ENCODE peak calls at places on chromosomes 3 and 15, in ten cellular contexts. One of them, this sample, is unnamed.

GRCh38 chr3:195207731-195208130 is 63.2 kb downstream of the XXYLT1 start:
- DNase-seq in body of pancreas: no peak
- DNase-seq in RWPE2: no peak
- DNase-seq in HFFc6: no peak
- DNase-seq in left lung: no peak
- DNase-seq in epithelial cell of esophagus: no peak
- DNase-seq in A549: no peak
- DNase-seq in neural crest cell: no peak
- DNase-seq in heart left ventricle: no peak
- DNase-seq in lower lobe of right lung: no peak
- DNase-seq in this sample: no peak

GRCh38 chr3:143218176-143218575 is 98.6 kb downstream of the CHST2 start:
- DNase-seq in body of pancreas: no peak
- DNase-seq in RWPE2: no peak
- DNase-seq in HFFc6: no peak
- DNase-seq in left lung: no peak
- DNase-seq in epithelial cell of esophagus: no peak
- DNase-seq in A549: no peak
- DNase-seq in neural crest cell: no peak
- DNase-seq in heart left ventricle: no peak
- DNase-seq in lower lobe of right lung: no peak
- DNase-seq in this sample: no peak

GRCh38 chr15:68877626-68878025 is 52.7 kb upstream of the SPESP1 start:
- DNase-seq in body of pancreas: no peak
- DNase-seq in RWPE2: no peak
- DNase-seq in HFFc6: no peak
- DNase-seq in left lung: no peak
- DNase-seq in epithelial cell of esophagus: no peak
- DNase-seq in A549: no peak
- DNase-seq in neural crest cell: no peak
- DNase-seq in heart left ventricle: no peak
- DNase-seq in lower lobe of right lung: no peak
- DNase-seq in this sample: no peak

GRCh38 chr15:78671626-78672211 is 30.7 kb upstream of the CHRNB4 start:
- DNase-seq in body of pancreas: no peak
- DNase-seq in RWPE2: no peak
- DNase-seq in HFFc6: no peak
- DNase-seq in left lung: no peak
- DNase-seq in epithelial cell of esophagus: no peak
- DNase-seq in A549: no peak
- DNase-seq in neural crest cell: no peak
- DNase-seq in heart left ventricle: no peak
- DNase-seq in lower lobe of right lung: no peak
- DNase-seq in this sample: no peak

GRCh38 chr15:58114812-58115211 is 23.4 kb upstream of the AQP9 start:
- DNase-seq in body of pancreas: no peak
- DNase-seq in RWPE2: no peak
- DNase-seq in HFFc6: no peak
- DNase-seq in left lung: no peak
- DNase-seq in epithelial cell of esophagus: peak; percentile 10
- DNase-seq in A549: no peak
- DNase-seq in neural crest cell: no peak
- DNase-seq in heart left ventricle: no peak
- DNase-seq in lower lobe of right lung: no peak
- DNase-seq in this sample: no peak

GRCh38 chr3:63654931-63655330 is 2.5 kb downstream of the SNTN start:
- DNase-seq in body of pancreas: no peak
- DNase-seq in RWPE2: no peak
- DNase-seq in HFFc6: no peak
- DNase-seq in left lung: no peak
- DNase-seq in epithelial cell of esophagus: no peak
- DNase-seq in A549: no peak
- DNase-seq in neural crest cell: no peak
- DNase-seq in heart left ventricle: no peak
- DNase-seq in lower lobe of right lung: no peak
- DNase-seq in this sample: no peak

GRCh38 chr3:157669403-157669802 is 166.2 kb upstream of the VEPH1 start:
- DNase-seq in body of pancreas: no peak
- DNase-seq in RWPE2: no peak
- DNase-seq in HFFc6: no peak
- DNase-seq in left lung: no peak
- DNase-seq in epithelial cell of esophagus: no peak
- DNase-seq in A549: no peak
- DNase-seq in neural crest cell: no peak
- DNase-seq in heart left ventricle: no peak
- DNase-seq in lower lobe of right lung: no peak
- DNase-seq in this sample: no peak

GRCh38 chr3:171933441-171933840 is 90.3 kb downstream of the TMEM212 start:
- DNase-seq in body of pancreas: no peak
- DNase-seq in RWPE2: no peak
- DNase-seq in HFFc6: no peak
- DNase-seq in left lung: no peak
- DNase-seq in epithelial cell of esophagus: no peak
- DNase-seq in A549: no peak
- DNase-seq in neural crest cell: no peak
- DNase-seq in heart left ventricle: no peak
- DNase-seq in lower lobe of right lung: no peak
- DNase-seq in this sample: no peak

GRCh38 chr3:16821053-16821452 is 63.7 kb upstream of the PLCL2 start:
- DNase-seq in body of pancreas: no peak
- DNase-seq in RWPE2: no peak
- DNase-seq in HFFc6: no peak
- DNase-seq in left lung: no peak
- DNase-seq in epithelial cell of esophagus: no peak
- DNase-seq in A549: no peak
- DNase-seq in neural crest cell: no peak
- DNase-seq in heart left ventricle: no peak
- DNase-seq in lower lobe of right lung: no peak
- DNase-seq in this sample: no peak

GRCh38 chr3:16818945-16819344 is 65.8 kb upstream of the PLCL2 start:
- DNase-seq in body of pancreas: no peak
- DNase-seq in RWPE2: no peak
- DNase-seq in HFFc6: no peak
- DNase-seq in left lung: no peak
- DNase-seq in epithelial cell of esophagus: no peak
- DNase-seq in A549: no peak
- DNase-seq in neural crest cell: no peak
- DNase-seq in heart left ventricle: no peak
- DNase-seq in lower lobe of right lung: no peak
- DNase-seq in this sample: no peak

GRCh38 chr3:16817201-16817600 is 67.6 kb upstream of the PLCL2 start:
- DNase-seq in body of pancreas: no peak
- DNase-seq in RWPE2: no peak
- DNase-seq in HFFc6: no peak
- DNase-seq in left lung: no peak
- DNase-seq in epithelial cell of esophagus: no peak
- DNase-seq in A549: no peak
- DNase-seq in neural crest cell: no peak
- DNase-seq in heart left ventricle: no peak
- DNase-seq in lower lobe of right lung: no peak
- DNase-seq in this sample: no peak

GRCh38 chr3:16818194-16818593 is 66.6 kb upstream of the PLCL2 start:
- DNase-seq in body of pancreas: no peak
- DNase-seq in RWPE2: no peak
- DNase-seq in HFFc6: no peak
- DNase-seq in left lung: no peak
- DNase-seq in epithelial cell of esophagus: no peak
- DNase-seq in A549: no peak
- DNase-seq in neural crest cell: no peak
- DNase-seq in heart left ventricle: no peak
- DNase-seq in lower lobe of right lung: no peak
- DNase-seq in this sample: no peak

GRCh38 chr3:16820485-16820884 is 64.3 kb upstream of the PLCL2 start:
- DNase-seq in body of pancreas: no peak
- DNase-seq in RWPE2: no peak
- DNase-seq in HFFc6: no peak
- DNase-seq in left lung: no peak
- DNase-seq in epithelial cell of esophagus: no peak
- DNase-seq in A549: no peak
- DNase-seq in neural crest cell: no peak
- DNase-seq in heart left ventricle: no peak
- DNase-seq in lower lobe of right lung: no peak
- DNase-seq in this sample: no peak
- TF ChIP-seq CTCF in body of pancreas: no peak
- TF ChIP-seq CTCF in RWPE2: no peak
- TF ChIP-seq CTCF in HFFc6: no peak
- TF ChIP-seq CTCF in left lung: no peak
- TF ChIP-seq CTCF in epithelial cell of esophagus: no peak
- TF ChIP-seq CTCF in A549: no peak
- TF ChIP-seq CTCF in neural crest cell: no peak
- TF ChIP-seq CTCF in heart left ventricle: no peak
- TF ChIP-seq CTCF in lower lobe of right lung: no peak
- TF ChIP-seq CTCF in this sample: no peak

GRCh38 chr3:98702166-98702565 is 61.0 kb upstream of the ST3GAL6 start:
- DNase-seq in body of pancreas: no peak
- DNase-seq in RWPE2: no peak
- DNase-seq in HFFc6: peak; percentile 45
- DNase-seq in left lung: no peak
- DNase-seq in epithelial cell of esophagus: peak; percentile 38
- DNase-seq in A549: no peak
- DNase-seq in neural crest cell: no peak
- DNase-seq in heart left ventricle: no peak
- DNase-seq in lower lobe of right lung: no peak
- DNase-seq in this sample: no peak

GRCh38 chr3:98701276-98701675 is 61.9 kb upstream of the ST3GAL6 start:
- DNase-seq in body of pancreas: no peak
- DNase-seq in RWPE2: no peak
- DNase-seq in HFFc6: no peak
- DNase-seq in left lung: no peak
- DNase-seq in epithelial cell of esophagus: no peak
- DNase-seq in A549: no peak
- DNase-seq in neural crest cell: no peak
- DNase-seq in heart left ventricle: no peak
- DNase-seq in lower lobe of right lung: no peak
- DNase-seq in this sample: no peak

GRCh38 chr3:98709433-98709832 is 53.7 kb upstream of the ST3GAL6 start:
- DNase-seq in body of pancreas: no peak
- DNase-seq in RWPE2: no peak
- DNase-seq in HFFc6: no peak
- DNase-seq in left lung: no peak
- DNase-seq in epithelial cell of esophagus: no peak
- DNase-seq in A549: no peak
- DNase-seq in neural crest cell: no peak
- DNase-seq in heart left ventricle: no peak
- DNase-seq in lower lobe of right lung: no peak
- DNase-seq in this sample: no peak

GRCh38 chr3:98705212-98705611 is 57.9 kb upstream of the ST3GAL6 start:
- DNase-seq in body of pancreas: no peak
- DNase-seq in RWPE2: no peak
- DNase-seq in HFFc6: no peak
- DNase-seq in left lung: no peak
- DNase-seq in epithelial cell of esophagus: no peak
- DNase-seq in A549: no peak
- DNase-seq in neural crest cell: no peak
- DNase-seq in heart left ventricle: no peak
- DNase-seq in lower lobe of right lung: no peak
- DNase-seq in this sample: no peak

GRCh38 chr3:98705694-98706093 is 57.4 kb upstream of the ST3GAL6 start:
- DNase-seq in body of pancreas: no peak
- DNase-seq in RWPE2: no peak
- DNase-seq in HFFc6: peak; percentile 60
- DNase-seq in left lung: no peak
- DNase-seq in epithelial cell of esophagus: no peak
- DNase-seq in A549: no peak
- DNase-seq in neural crest cell: no peak
- DNase-seq in heart left ventricle: no peak
- DNase-seq in lower lobe of right lung: no peak
- DNase-seq in this sample: no peak
- TF ChIP-seq CTCF in body of pancreas: no peak
- TF ChIP-seq CTCF in RWPE2: peak; percentile 44
- TF ChIP-seq CTCF in HFFc6: peak; percentile 70
- TF ChIP-seq CTCF in left lung: no peak
- TF ChIP-seq CTCF in epithelial cell of esophagus: no peak
- TF ChIP-seq CTCF in A549: no peak
- TF ChIP-seq CTCF in neural crest cell: no peak
- TF ChIP-seq CTCF in heart left ventricle: no peak
- TF ChIP-seq CTCF in lower lobe of right lung: no peak
- TF ChIP-seq CTCF in this sample: peak; percentile 64

GRCh38 chr15:47718474-47719440 is 1.5 kb downstream of the SEMA6D start:
- DNase-seq in body of pancreas: peak; percentile 44
- DNase-seq in RWPE2: no peak
- DNase-seq in HFFc6: no peak
- DNase-seq in left lung: no peak
- DNase-seq in epithelial cell of esophagus: peak; percentile 23
- DNase-seq in A549: no peak
- DNase-seq in neural crest cell: no peak
- DNase-seq in heart left ventricle: peak; percentile 21
- DNase-seq in lower lobe of right lung: no peak
- DNase-seq in this sample: no peak

GRCh38 chr15:47715402-47715801 is 1.9 kb upstream of the SEMA6D start:
- DNase-seq in body of pancreas: no peak
- DNase-seq in RWPE2: no peak
- DNase-seq in HFFc6: no peak
- DNase-seq in left lung: no peak
- DNase-seq in epithelial cell of esophagus: no peak
- DNase-seq in A549: no peak
- DNase-seq in neural crest cell: no peak
- DNase-seq in heart left ventricle: no peak
- DNase-seq in lower lobe of right lung: no peak
- DNase-seq in this sample: no peak

GRCh38 chr15:47719730-47720129 is 2.4 kb downstream of the SEMA6D start:
- DNase-seq in body of pancreas: no peak
- DNase-seq in RWPE2: no peak
- DNase-seq in HFFc6: no peak
- DNase-seq in left lung: no peak
- DNase-seq in epithelial cell of esophagus: no peak
- DNase-seq in A549: no peak
- DNase-seq in neural crest cell: no peak
- DNase-seq in heart left ventricle: no peak
- DNase-seq in lower lobe of right lung: no peak
- DNase-seq in this sample: no peak

GRCh38 chr15:47715856-47716445 is 1.4 kb upstream of the SEMA6D start:
- DNase-seq in body of pancreas: peak; percentile 20
- DNase-seq in RWPE2: no peak
- DNase-seq in HFFc6: no peak
- DNase-seq in left lung: no peak
- DNase-seq in epithelial cell of esophagus: no peak
- DNase-seq in A549: no peak
- DNase-seq in neural crest cell: no peak
- DNase-seq in heart left ventricle: peak; percentile 35
- DNase-seq in lower lobe of right lung: no peak
- DNase-seq in this sample: no peak

GRCh38 chr15:47717036-47717611 is at the start of gene SEMA6D:
- DNase-seq in body of pancreas: peak; percentile 89
- DNase-seq in RWPE2: peak; percentile 86
- DNase-seq in HFFc6: peak; percentile 64
- DNase-seq in left lung: peak; percentile 48
- DNase-seq in epithelial cell of esophagus: peak; percentile 79
- DNase-seq in A549: peak; percentile 15
- DNase-seq in neural crest cell: peak; percentile 73
- DNase-seq in heart left ventricle: peak; percentile 82
- DNase-seq in lower lobe of right lung: peak; percentile 55
- DNase-seq in this sample: peak; percentile 90
- TF ChIP-seq CTCF in body of pancreas: peak; percentile 30
- TF ChIP-seq CTCF in RWPE2: peak; percentile 71
- TF ChIP-seq CTCF in HFFc6: peak; percentile 71
- TF ChIP-seq CTCF in left lung: peak; percentile 21
- TF ChIP-seq CTCF in epithelial cell of esophagus: no peak
- TF ChIP-seq CTCF in A549: no peak
- TF ChIP-seq CTCF in neural crest cell: peak; percentile 55
- TF ChIP-seq CTCF in heart left ventricle: peak; percentile 52
- TF ChIP-seq CTCF in lower lobe of right lung: peak; percentile 47
- TF ChIP-seq CTCF in this sample: peak; percentile 55

DNA sequence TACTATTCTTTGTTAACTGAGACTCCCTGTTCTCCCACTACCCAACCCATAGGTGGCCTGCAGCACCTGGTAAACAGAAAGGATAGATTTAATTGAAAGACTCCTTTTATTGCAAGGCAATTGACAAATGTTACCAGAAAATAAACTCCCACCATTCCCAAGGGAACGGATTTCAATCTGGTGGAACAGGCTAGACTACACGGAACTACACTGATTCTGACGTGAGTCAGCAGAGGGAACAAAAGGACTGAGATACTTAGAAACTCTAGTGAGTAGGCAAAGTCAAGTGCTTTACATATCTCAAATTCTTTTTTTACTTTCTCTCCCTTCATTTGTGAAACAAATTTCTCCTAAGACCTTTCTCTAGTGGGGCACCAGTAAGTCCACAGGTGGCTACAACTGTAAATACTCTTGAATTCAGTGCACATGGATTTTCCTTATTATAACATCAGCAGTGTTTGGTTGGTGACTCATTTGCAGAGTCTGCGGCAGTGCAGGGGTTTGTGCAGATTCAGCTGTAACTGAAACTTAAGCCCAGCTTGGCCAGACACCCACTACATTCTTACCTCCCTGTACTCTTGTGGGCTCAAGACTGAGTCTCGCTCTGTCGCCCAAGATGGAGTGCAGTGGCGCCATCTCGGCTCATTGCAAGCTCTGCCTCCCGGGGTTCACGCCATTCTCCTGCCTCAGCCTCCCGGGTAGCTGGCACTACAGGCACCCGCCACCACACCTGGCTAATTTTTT is 34.3 kb upstream of the PLSCR2 start:
- DNase-seq in body of pancreas: no peak
- DNase-seq in RWPE2: peak; percentile 72
- DNase-seq in HFFc6: peak; percentile 52
- DNase-seq in left lung: peak; percentile 46
- DNase-seq in epithelial cell of esophagus: peak; percentile 95
- DNase-seq in A549: peak; percentile 23
- DNase-seq in neural crest cell: no peak
- DNase-seq in heart left ventricle: no peak
- DNase-seq in lower lobe of right lung: no peak
- DNase-seq in this sample: no peak
- TF ChIP-seq CTCF in body of pancreas: no peak
- TF ChIP-seq CTCF in RWPE2: peak; percentile 38
- TF ChIP-seq CTCF in HFFc6: peak; percentile 39
- TF ChIP-seq CTCF in left lung: no peak
- TF ChIP-seq CTCF in epithelial cell of esophagus: no peak
- TF ChIP-seq CTCF in A549: no peak
- TF ChIP-seq CTCF in neural crest cell: peak; percentile 39
- TF ChIP-seq CTCF in heart left ventricle: no peak
- TF ChIP-seq CTCF in lower lobe of right lung: no peak
- TF ChIP-seq CTCF in this sample: no peak

This sample was measured in osteocyte.